ENCODE peak calls at places on chromosomes 3 and 15, in seven cellular contexts. X is H54, M is LoVo, K is fibroblast of lung, L is H4, C is cardiac fibroblast, J is head of caudate nucleus. B is an unnamed sample.

GRCh38 chr3:45644467-45645201 is 44.6 kb upstream of the SACM1L start:
- DNase-seq in K (peak), X (no peak), J (no peak), L (peak), M (no peak), C (peak), B (no peak)

GRCh38 chr15:29788433-29789034 is 33.7 kb downstream of the TJP1 start:
- DNase-seq in J (no peak), C (no peak), K (peak), X (no peak), M (no peak), L (no peak), B (no peak)

GRCh38 chr3:132006605-132007204 is 28.1 kb downstream of the CPNE4 start:
- DNase-seq in X (peak), L (peak), M (peak), C (peak), K (peak), J (no peak), B (peak)

GRCh38 chr3:32310918-32311839 is 72.7 kb downstream of the CMTM8 start:
- DNase-seq in X (no peak), J (no peak), K (no peak), C (no peak), M (no peak), L (no peak), B (peak)

GRCh38 chr15:70283511-70283910 is 185.8 kb upstream of the TLE3 start:
- DNase-seq in L (no peak), J (no peak), C (no peak), X (no peak), M (no peak), K (no peak), B (no peak)

GRCh38 chr15:67783303-67783702 is 42.0 kb upstream of the SKOR1 start:
- DNase-seq in J (no peak), X (no peak), L (no peak), K (no peak), C (no peak), M (no peak), B (no peak)

GRCh38 chr15:40796041-40796440 is 10.8 kb upstream of the ZFYVE19 start:
- DNase-seq in J (no peak), L (no peak), C (no peak), K (no peak), M (no peak), X (no peak), B (no peak)

GRCh38 chr15:98658831-98659699 is 10.7 kb downstream of the IGF1R start:
- DNase-seq in M (peak), L (peak), K (no peak), C (peak), X (no peak), J (no peak), B (peak)

GRCh38 chr3:85890043-85890555 is 931.3 kb downstream of the CADM2 start:
- DNase-seq in X (no peak), C (no peak), K (no peak), J (no peak), M (no peak), L (no peak), B (no peak)

GRCh38 chr3:106302451-106303221 is 433.8 kb upstream of the CBLB start:
- DNase-seq in M (no peak), J (no peak), K (no peak), X (no peak), L (no peak), C (no peak), B (no peak)

GRCh38 chr3:49607796-49608195 is 53.5 kb downstream of the BSN start:
- DNase-seq in L (no peak), M (no peak), X (no peak), C (no peak), K (no peak), J (no peak), B (no peak)

GRCh38 chr3:123695731-123696640 is 111.1 kb upstream of the HACD2 start:
- DNase-seq in J (no peak), X (no peak), C (no peak), K (peak), M (no peak), L (no peak), B (no peak)

GRCh38 chr3:66338927-66339326 is 118.1 kb downstream of the SLC25A26 start:
- DNase-seq in M (no peak), L (no peak), C (no peak), X (no peak), K (peak), J (no peak), B (no peak)

GRCh38 chr15:27527490-27528067 is 556.6 kb downstream of the GABRG3 start:
- DNase-seq in L (no peak), X (no peak), C (no peak), M (no peak), K (no peak), J (no peak), B (no peak)

GRCh38 chr3:141255864-141256263 is 24.2 kb downstream of the PXYLP1 start:
- DNase-seq in J (no peak), M (no peak), X (no peak), K (no peak), L (no peak), C (peak), B (no peak)

GRCh38 chr3:29382399-29382798 is 101.5 kb downstream of the RBMS3 start:
- DNase-seq in J (no peak), C (peak), X (no peak), M (no peak), K (peak), L (no peak), B (no peak)

GRCh38 chr3:184085389-184085852 is 11.4 kb upstream of the HTR3E start:
- DNase-seq in J (no peak), M (peak), X (no peak), C (peak), K (peak), L (peak), B (no peak)

GRCh38 chr15:68668926-68669600 is 90.3 kb downstream of the CORO2B start:
- DNase-seq in K (no peak), M (no peak), C (no peak), X (no peak), L (no peak), J (peak), B (no peak)